ENCODE peak calls at places on chromosomes 4 and X, in eight cellular contexts. P, O, B, F, A, U, X and L are unnamed samples. For H3K27me3, the result is how much of the 10 kb centered on the place peaks cover.

GRCh38 chrX:148611993-148612392 is 111.6 kb downstream of the AFF2 start:
- DNase-seq in X (no peak), B (no peak), P (peak), A (no peak), U (no peak), O (no peak), F (no peak), L (no peak)

GRCh38 chr4:172786039-172786792 is 382.4 kb upstream of the GALNT7 start:
- DNase-seq in B (peak), O (no peak), A (no peak), U (no peak), X (peak), F (no peak), P (no peak), L (peak)

GRCh38 chr4:54593795-54594194 is 64.0 kb upstream of the KIT start:
- DNase-seq in B (no peak), P (no peak), X (no peak), F (no peak), U (no peak), O (no peak), A (no peak), L (no peak)

GRCh38 chr4:37441231-37442061 is 196.9 kb downstream of the NWD2 start:
- DNase-seq in B (peak), P (no peak), U (no peak), A (peak), F (no peak), O (no peak), X (no peak), L (no peak)

GRCh38 chr4:53541577-53542206 is 49.6 kb downstream of the LNX1 start:
- DNase-seq in U (no peak), A (no peak), F (no peak), X (peak), P (no peak), B (peak), O (no peak), L (peak)

GRCh38 chr4:108094131-108094530 is 74.6 kb downstream of the LEF1 start:
- DNase-seq in P (no peak), B (no peak), A (no peak), O (no peak), X (no peak), U (no peak), F (no peak), L (no peak)

GRCh38 chr4:107248571-107248970 is 212.5 kb upstream of the DKK2 start:
- DNase-seq in F (no peak), X (no peak), B (peak), O (no peak), U (no peak), P (no peak), A (no peak), L (no peak)

GRCh38 chr4:69649207-69649606 is 3.8 kb downstream of the UGT2A1 start:
- DNase-seq in F (no peak), A (no peak), P (no peak), U (no peak), X (no peak), O (no peak), B (no peak), L (no peak)

GRCh38 chr4:113125418-113125817 is 76.0 kb downstream of the ANK2 start:
- DNase-seq in A (no peak), B (no peak), U (no peak), X (no peak), O (no peak), F (no peak), P (no peak), L (no peak)

GRCh38 chrX:37786666-37787337 is 6.9 kb downstream of the CYBB start:
- DNase-seq in U (no peak), P (peak), A (no peak), F (no peak), O (no peak), X (no peak), B (no peak), L (no peak)

GRCh38 chr4:108427946-108428345 is 192.4 kb upstream of the RPL34 start:
- DNase-seq in F (no peak), B (no peak), O (no peak), U (no peak), P (no peak), X (peak), A (no peak), L (no peak)

GRCh38 chr4:128285085-128286023 is 2.3 kb downstream of the PGRMC2 start:
- DNase-seq in U (no peak), O (no peak), P (no peak), B (no peak), F (no peak), X (peak), A (peak), L (no peak)

GRCh38 chrX:10197597-10198210 is 40.9 kb downstream of the CLCN4 start:
- DNase-seq in X (no peak), B (no peak), U (no peak), P (no peak), F (peak), A (no peak), O (no peak), L (no peak)

GRCh38 chrX:1657367-1658082 is 42.7 kb downstream of the ASMT start:
- DNase-seq in B (peak), A (peak), U (no peak), O (no peak), F (no peak), P (peak), X (no peak), L (no peak)

GRCh38 chrX:109600114-109600710 is 24.8 kb downstream of the KCNE5 start:
- DNase-seq in U (no peak), X (peak), A (no peak), P (no peak), B (no peak), O (peak), F (no peak), L (no peak)

GRCh38 chrX:14125451-14125850 is 95.8 kb upstream of the GEMIN8 start:
- DNase-seq in O (no peak), B (no peak), P (no peak), F (no peak), U (no peak), X (no peak), A (no peak), L (no peak)

GRCh38 chrX:118272237-118272636 is 73.7 kb upstream of the WDR44 start:
- DNase-seq in B (peak), A (no peak), X (peak), O (no peak), F (no peak), U (no peak), P (no peak), L (no peak)

GRCh38 chr4:52369649-52370048 is 289.5 kb downstream of the USP46 start:
- DNase-seq in B (peak), A (no peak), U (no peak), X (no peak), F (no peak), P (no peak), O (no peak), L (no peak)

GRCh38 chr4:41360911-41361830 is 104.4 kb downstream of the UCHL1 start:
- DNase-seq in A (peak), U (no peak), P (peak), O (peak), B (no peak), F (peak), X (peak), L (peak)

GRCh38 chr4:143262838-143263237 is 73.8 kb upstream of the GAB1 start:
- DNase-seq in A (no peak), B (no peak), X (no peak), O (no peak), F (no peak), P (no peak), U (no peak), L (no peak)

GRCh38 chrX:47958943-47959342 is 44.8 kb downstream of the ZNF182 start:
- DNase-seq in O (no peak), B (no peak), U (no peak), A (no peak), F (no peak), P (no peak), X (no peak), L (no peak)

GRCh38 chr4:7224001-7224400 is 31.7 kb downstream of the SORCS2 start:
- DNase-seq in B (no peak), F (no peak), A (no peak), X (no peak), O (no peak), P (no peak), U (no peak), L (no peak)

GRCh38 chr4:159190646-159191045 is 87.8 kb downstream of the RAPGEF2 start:
- DNase-seq in A (no peak), O (no peak), B (no peak), U (no peak), F (no peak), P (no peak), X (no peak), L (no peak)

GRCh38 chr4:23039813-23040212 is 347.1 kb downstream of the GBA3 start:
- DNase-seq in P (no peak), F (no peak), O (no peak), A (no peak), U (no peak), B (peak), X (no peak), L (no peak)

GRCh38 chr4:76194325-76194724 is 19.3 kb downstream of the SCARB2 start:
- DNase-seq in F (no peak), O (no peak), U (no peak), X (peak), A (no peak), B (peak), P (no peak), L (peak)

GRCh38 chrX:132592880-132593279 is 104.0 kb upstream of the MBNL3 start:
- DNase-seq in F (no peak), X (peak), O (no peak), B (no peak), A (no peak), U (no peak), P (no peak), L (peak)

GRCh38 chr4:27318740-27319139 is 458.1 kb downstream of the STIM2 start:
- DNase-seq in X (peak), P (no peak), O (no peak), A (peak), U (no peak), B (peak), F (peak), L (no peak)

GRCh38 chr4:54588404-54588803 is 69.4 kb upstream of the KIT start:
- DNase-seq in P (no peak), U (no peak), A (no peak), X (no peak), B (peak), O (no peak), F (no peak), L (no peak)

DNA sequence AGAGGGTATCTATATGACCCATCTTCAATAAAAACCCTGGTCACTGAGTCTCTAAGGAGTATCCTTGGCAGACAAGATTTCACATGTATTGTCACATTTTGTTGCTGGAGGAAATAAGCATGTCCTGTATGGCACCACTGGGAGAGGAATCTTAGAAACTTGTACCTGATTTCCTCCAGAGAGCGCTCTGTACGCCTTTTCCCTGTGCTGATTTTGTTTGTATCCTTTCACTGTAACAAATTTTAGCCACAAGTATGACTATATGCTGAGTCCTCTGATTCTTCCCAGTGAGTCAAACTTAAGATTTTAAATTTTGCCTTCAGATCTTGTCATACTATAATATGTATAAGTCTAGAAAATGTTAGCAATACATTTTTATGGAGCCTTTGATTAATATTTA is 102.8 kb downstream of the ITIH6 start:
- DNase-seq in P (no peak), U (no peak), O (no peak), X (peak), A (no peak), B (no peak), F (no peak), L (no peak)
- TF ChIP-seq CTCF in P (no peak), U (no peak), O (no peak), X (no peak), A (no peak), B (peak), F (peak), L (no peak)

GRCh38 chrX:17564689-17565409 is 172.4 kb upstream of the SCML1 start:
- DNase-seq in F (no peak), U (no peak), B (no peak), O (no peak), P (no peak), A (no peak), X (peak), L (peak)
- H3K27me3 ChIP-seq in F (under half), U (under half), B (under half), O (under half), P (under half), A (under half), X (under half), L (under half)

GRCh38 chr4:1765409-1766335 is 27.4 kb upstream of the FGFR3 start:
- DNase-seq in X (no peak), F (no peak), P (no peak), A (no peak), O (no peak), B (no peak), U (no peak), L (no peak)

GRCh38 chr4:1764670-1765069 is 28.4 kb upstream of the FGFR3 start:
- DNase-seq in F (no peak), P (no peak), O (no peak), U (no peak), B (no peak), A (no peak), X (no peak), L (no peak)

GRCh38 chr4:1762264-1763010 is 30.7 kb upstream of the FGFR3 start:
- DNase-seq in P (no peak), A (no peak), X (no peak), O (no peak), F (no peak), U (no peak), B (no peak), L (no peak)

GRCh38 chr4:1763070-1763549 is 30.0 kb upstream of the FGFR3 start:
- DNase-seq in X (no peak), F (no peak), A (no peak), P (no peak), O (no peak), B (no peak), U (no peak), L (no peak)

GRCh38 chr4:1763550-1764080 is 29.5 kb upstream of the FGFR3 start:
- DNase-seq in U (no peak), P (no peak), A (peak), X (peak), O (no peak), B (no peak), F (peak), L (peak)
- TF ChIP-seq CTCF in U (peak), P (no peak), A (no peak), X (no peak), O (peak), B (peak), F (peak), L (no peak)

GRCh38 chrX:8955521-8955920 is 78.4 kb downstream of the FAM9B start:
- DNase-seq in X (peak), U (no peak), F (no peak), B (no peak), O (no peak), A (no peak), P (no peak), L (no peak)

GRCh38 chrX:8960809-8961413 is 73.0 kb downstream of the FAM9B start:
- DNase-seq in A (no peak), B (no peak), P (no peak), O (no peak), U (no peak), X (peak), F (no peak), L (no peak)
- H3K27me3 ChIP-seq in A (under half), B (under half), P (under half), O (under half), U (under half), X (under half), F (under half), L (under half)

DNA sequence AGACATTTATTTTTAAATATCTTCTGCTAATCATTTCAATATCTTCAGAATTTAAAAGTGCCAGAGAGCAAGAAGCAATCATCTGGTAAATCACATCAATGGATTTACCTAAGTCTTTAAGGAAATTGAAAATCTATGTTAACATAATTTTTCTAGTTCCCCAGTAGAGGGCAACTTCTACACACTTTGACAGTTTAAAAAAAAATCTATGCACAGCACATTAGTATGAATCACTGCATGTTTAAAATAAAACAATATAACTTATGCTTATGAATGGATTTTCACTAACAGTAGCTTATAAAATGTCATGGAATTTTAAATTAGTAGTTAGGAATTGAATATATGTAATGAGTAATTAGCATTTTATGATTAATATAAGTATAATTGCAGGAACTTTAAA is 126.5 kb downstream of the REELD1 start:
- DNase-seq in U (no peak), B (no peak), F (no peak), P (no peak), O (no peak), A (no peak), X (peak), L (no peak)
- TF ChIP-seq CTCF in U (peak), B (peak), F (peak), P (peak), O (peak), A (no peak), X (peak), L (no peak)

GRCh38 chr4:1002631-1003251 is 8.7 kb upstream of the FGFRL1 start:
- DNase-seq in B (no peak), U (no peak), O (no peak), X (no peak), P (no peak), F (no peak), A (no peak), L (no peak)

GRCh38 chr4:999863-1000425 is 6.7 kb upstream of the SLC26A1 start:
- DNase-seq in O (no peak), A (no peak), P (no peak), F (no peak), X (no peak), B (no peak), U (no peak), L (no peak)

GRCh38 chr4:1000686-1001260 is 7.6 kb upstream of the SLC26A1 start:
- DNase-seq in F (no peak), P (no peak), O (no peak), X (no peak), B (no peak), U (no peak), A (no peak), L (no peak)

GRCh38 chr4:1002131-1002630 is 9.0 kb upstream of the SLC26A1 start:
- DNase-seq in X (peak), F (no peak), P (no peak), B (no peak), O (no peak), U (peak), A (no peak), L (peak)

GRCh38 chr4:1001561-1002130 is 8.4 kb upstream of the SLC26A1 start:
- DNase-seq in F (no peak), P (no peak), A (no peak), U (no peak), B (no peak), X (no peak), O (no peak), L (no peak)
- H3K27me3 ChIP-seq in F (half or more), P (under half), A (half or more), U (under half), B (half or more), X (under half), O (half or more), L (under half)

GRCh38 chr4:129929984-129930383 is 834.0 kb downstream of the C4orf33 start:
- DNase-seq in F (no peak), P (no peak), A (no peak), X (no peak), O (no peak), U (no peak), B (no peak), L (no peak)

GRCh38 chr4:129926936-129927335 is 831.0 kb downstream of the C4orf33 start:
- DNase-seq in A (no peak), O (no peak), B (no peak), U (no peak), X (no peak), F (no peak), P (no peak), L (no peak)

DNA sequence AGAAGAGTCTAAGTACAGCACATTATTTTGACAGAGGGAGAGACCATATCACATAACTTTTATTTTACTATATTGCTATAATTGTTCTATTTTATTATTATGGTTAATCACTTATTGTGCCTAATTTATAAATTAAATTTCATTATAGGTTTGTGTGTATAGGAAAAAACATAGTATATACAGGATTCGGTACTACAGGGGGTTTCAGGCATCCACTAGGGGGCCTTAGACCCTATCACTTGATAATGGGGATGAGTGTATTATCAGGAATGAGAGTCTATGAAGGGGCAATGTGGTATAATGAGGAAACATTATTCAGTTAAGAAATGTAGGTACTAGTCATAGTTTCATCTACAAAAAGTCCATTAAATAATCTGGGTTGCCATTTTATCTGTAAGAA is 833.1 kb downstream of the C4orf33 start:
- DNase-seq in P (no peak), B (no peak), U (no peak), F (no peak), O (no peak), X (no peak), A (no peak), L (no peak)
- TF ChIP-seq CTCF in P (peak), B (peak), U (no peak), F (peak), O (no peak), X (no peak), A (no peak), L (no peak)